ENCODE peak calls at places on chromosomes 1 and 21, in ten cellular contexts. One of them, this sample, is unnamed.

GRCh38 chr1:144551107-144551542 is 41.6 kb upstream of the PPIAL4F start:
- DNase-seq in spleen: peak; percentile 74
- DNase-seq in prostate gland: no peak
- DNase-seq in esophagus muscularis mucosa: no peak
- DNase-seq in breast epithelium: no peak
- DNase-seq in stomach: no peak
- DNase-seq in HCT116: no peak
- DNase-seq in GM12892: no peak
- DNase-seq in GM12891: no peak
- DNase-seq in endothelial cell of umbilical vein: no peak
- DNase-seq in this sample: no peak

GRCh38 chr1:38536089-38536488 is 323.5 kb downstream of the RRAGC start:
- DNase-seq in GM12891: no peak
- DNase-seq in esophagus muscularis mucosa: no peak
- DNase-seq in GM12892: no peak
- DNase-seq in stomach: no peak
- DNase-seq in endothelial cell of umbilical vein: no peak
- DNase-seq in prostate gland: no peak
- DNase-seq in spleen: no peak
- DNase-seq in HCT116: no peak
- DNase-seq in breast epithelium: no peak
- DNase-seq in this sample: no peak

GRCh38 chr1:108561731-108562326 is 1.9 kb downstream of the EEIG2 start:
- DNase-seq in GM12892: peak; percentile 38
- DNase-seq in breast epithelium: peak; percentile 45
- DNase-seq in prostate gland: peak; percentile 65
- DNase-seq in endothelial cell of umbilical vein: peak; percentile 34
- DNase-seq in GM12891: peak; percentile 31
- DNase-seq in HCT116: peak; percentile 72
- DNase-seq in spleen: peak; percentile 96
- DNase-seq in stomach: peak; percentile 74
- DNase-seq in esophagus muscularis mucosa: no peak
- DNase-seq in this sample: no peak

GRCh38 chr1:41021526-41022308 is at the start of gene SLFNL1:
- DNase-seq in esophagus muscularis mucosa: no peak
- DNase-seq in breast epithelium: no peak
- DNase-seq in spleen: no peak
- DNase-seq in prostate gland: no peak
- DNase-seq in endothelial cell of umbilical vein: no peak
- DNase-seq in GM12891: no peak
- DNase-seq in GM12892: no peak
- DNase-seq in stomach: no peak
- DNase-seq in HCT116: no peak
- DNase-seq in this sample: no peak

GRCh38 chr1:237503292-237503691 is 387.4 kb downstream of the ZP4 start:
- DNase-seq in prostate gland: no peak
- DNase-seq in GM12891: no peak
- DNase-seq in stomach: no peak
- DNase-seq in HCT116: no peak
- DNase-seq in esophagus muscularis mucosa: no peak
- DNase-seq in breast epithelium: no peak
- DNase-seq in endothelial cell of umbilical vein: no peak
- DNase-seq in spleen: no peak
- DNase-seq in GM12892: no peak
- DNase-seq in this sample: no peak

GRCh38 chr1:38062361-38063288 is 16.0 kb upstream of the POU3F1 start:
- DNase-seq in stomach: no peak
- DNase-seq in prostate gland: no peak
- DNase-seq in GM12891: no peak
- DNase-seq in endothelial cell of umbilical vein: no peak
- DNase-seq in esophagus muscularis mucosa: no peak
- DNase-seq in GM12892: no peak
- DNase-seq in spleen: no peak
- DNase-seq in breast epithelium: no peak
- DNase-seq in HCT116: no peak
- DNase-seq in this sample: no peak

GRCh38 chr1:2637472-2637871 is 4.7 kb upstream of the MMEL1 start:
- DNase-seq in breast epithelium: no peak
- DNase-seq in prostate gland: no peak
- DNase-seq in endothelial cell of umbilical vein: no peak
- DNase-seq in GM12892: no peak
- DNase-seq in HCT116: no peak
- DNase-seq in stomach: no peak
- DNase-seq in esophagus muscularis mucosa: no peak
- DNase-seq in spleen: no peak
- DNase-seq in GM12891: no peak
- DNase-seq in this sample: no peak

GRCh38 chr1:107963601-107964396 is 1.2 kb downstream of the VAV3 start:
- DNase-seq in GM12891: peak; percentile 44
- DNase-seq in spleen: peak; percentile 89
- DNase-seq in prostate gland: peak; percentile 8
- DNase-seq in endothelial cell of umbilical vein: peak; percentile 8
- DNase-seq in GM12892: peak; percentile 43
- DNase-seq in stomach: peak; percentile 39
- DNase-seq in esophagus muscularis mucosa: no peak
- DNase-seq in breast epithelium: no peak
- DNase-seq in HCT116: no peak
- DNase-seq in this sample: no peak

GRCh38 chr1:39539252-39539790 is 37.3 kb downstream of the PABPC4 start:
- DNase-seq in prostate gland: peak; percentile 68
- DNase-seq in breast epithelium: peak; percentile 34
- DNase-seq in spleen: peak; percentile 78
- DNase-seq in GM12892: peak; percentile 66
- DNase-seq in endothelial cell of umbilical vein: peak; percentile 75
- DNase-seq in esophagus muscularis mucosa: peak; percentile 93
- DNase-seq in GM12891: peak; percentile 64
- DNase-seq in HCT116: peak; percentile 49
- DNase-seq in stomach: peak; percentile 70
- DNase-seq in this sample: no peak

GRCh38 chr21:43861716-43862115 is 3.3 kb upstream of the AGPAT3 start:
- DNase-seq in HCT116: no peak
- DNase-seq in spleen: peak; percentile 63
- DNase-seq in prostate gland: no peak
- DNase-seq in GM12892: no peak
- DNase-seq in esophagus muscularis mucosa: no peak
- DNase-seq in stomach: peak; percentile 57
- DNase-seq in endothelial cell of umbilical vein: no peak
- DNase-seq in breast epithelium: no peak
- DNase-seq in GM12891: no peak
- DNase-seq in this sample: no peak

GRCh38 chr1:18225236-18225904 is 117.8 kb downstream of the IGSF21 start:
- DNase-seq in breast epithelium: no peak
- DNase-seq in esophagus muscularis mucosa: no peak
- DNase-seq in endothelial cell of umbilical vein: no peak
- DNase-seq in GM12892: no peak
- DNase-seq in stomach: no peak
- DNase-seq in prostate gland: no peak
- DNase-seq in HCT116: no peak
- DNase-seq in GM12891: no peak
- DNase-seq in spleen: no peak
- DNase-seq in this sample: no peak

GRCh38 chr21:28602581-28602980 is 390.1 kb downstream of the LTN1 start:
- DNase-seq in stomach: no peak
- DNase-seq in spleen: no peak
- DNase-seq in breast epithelium: no peak
- DNase-seq in endothelial cell of umbilical vein: no peak
- DNase-seq in prostate gland: no peak
- DNase-seq in GM12891: no peak
- DNase-seq in esophagus muscularis mucosa: no peak
- DNase-seq in HCT116: no peak
- DNase-seq in GM12892: no peak
- DNase-seq in this sample: no peak

GRCh38 chr21:46439906-46440305 is 18.8 kb upstream of the DIP2A start:
- DNase-seq in spleen: no peak
- DNase-seq in prostate gland: no peak
- DNase-seq in breast epithelium: no peak
- DNase-seq in esophagus muscularis mucosa: no peak
- DNase-seq in stomach: no peak
- DNase-seq in GM12892: no peak
- DNase-seq in GM12891: no peak
- DNase-seq in endothelial cell of umbilical vein: no peak
- DNase-seq in HCT116: no peak
- DNase-seq in this sample: no peak

GRCh38 chr1:46302091-46303037 is 1.1 kb downstream of the LRRC41 start:
- DNase-seq in esophagus muscularis mucosa: no peak
- DNase-seq in spleen: peak; percentile 92
- DNase-seq in stomach: peak; percentile 48
- DNase-seq in HCT116: no peak
- DNase-seq in endothelial cell of umbilical vein: peak; percentile 65
- DNase-seq in GM12891: peak; percentile 78
- DNase-seq in prostate gland: peak; percentile 31
- DNase-seq in breast epithelium: peak; percentile 39
- DNase-seq in GM12892: peak; percentile 76
- DNase-seq in this sample: no peak
- TF ChIP-seq POLR2AphosphoS5 in esophagus muscularis mucosa: peak; percentile 12
- TF ChIP-seq POLR2AphosphoS5 in spleen: peak; percentile 52
- TF ChIP-seq POLR2AphosphoS5 in stomach: no peak
- TF ChIP-seq POLR2AphosphoS5 in HCT116: peak; percentile 7
- TF ChIP-seq POLR2AphosphoS5 in endothelial cell of umbilical vein: peak; percentile 11
- TF ChIP-seq POLR2AphosphoS5 in GM12891: no peak
- TF ChIP-seq POLR2AphosphoS5 in prostate gland: no peak
- TF ChIP-seq POLR2AphosphoS5 in breast epithelium: no peak
- TF ChIP-seq POLR2AphosphoS5 in GM12892: no peak
- TF ChIP-seq POLR2AphosphoS5 in this sample: no peak

GRCh38 chr1:20381045-20381641 is 90.5 kb downstream of the VWA5B1 start:
- DNase-seq in esophagus muscularis mucosa: no peak
- DNase-seq in GM12892: no peak
- DNase-seq in prostate gland: no peak
- DNase-seq in stomach: no peak
- DNase-seq in HCT116: no peak
- DNase-seq in breast epithelium: no peak
- DNase-seq in spleen: no peak
- DNase-seq in endothelial cell of umbilical vein: no peak
- DNase-seq in GM12891: no peak
- DNase-seq in this sample: no peak
- TF ChIP-seq POLR2AphosphoS5 in esophagus muscularis mucosa: no peak
- TF ChIP-seq POLR2AphosphoS5 in GM12892: no peak
- TF ChIP-seq POLR2AphosphoS5 in prostate gland: no peak
- TF ChIP-seq POLR2AphosphoS5 in stomach: no peak
- TF ChIP-seq POLR2AphosphoS5 in HCT116: no peak
- TF ChIP-seq POLR2AphosphoS5 in breast epithelium: no peak
- TF ChIP-seq POLR2AphosphoS5 in spleen: no peak
- TF ChIP-seq POLR2AphosphoS5 in endothelial cell of umbilical vein: no peak
- TF ChIP-seq POLR2AphosphoS5 in GM12891: no peak
- TF ChIP-seq POLR2AphosphoS5 in this sample: no peak

GRCh38 chr1:150613061-150613920 is 16.1 kb downstream of the ENSA start:
- DNase-seq in HCT116: peak; percentile 88
- DNase-seq in GM12891: no peak
- DNase-seq in GM12892: no peak
- DNase-seq in prostate gland: peak; percentile 44
- DNase-seq in spleen: no peak
- DNase-seq in breast epithelium: no peak
- DNase-seq in endothelial cell of umbilical vein: peak; percentile 94
- DNase-seq in stomach: no peak
- DNase-seq in esophagus muscularis mucosa: no peak
- DNase-seq in this sample: no peak
- TF ChIP-seq POLR2AphosphoS5 in HCT116: peak; percentile 44
- TF ChIP-seq POLR2AphosphoS5 in GM12891: no peak
- TF ChIP-seq POLR2AphosphoS5 in GM12892: no peak
- TF ChIP-seq POLR2AphosphoS5 in prostate gland: peak; percentile 81
- TF ChIP-seq POLR2AphosphoS5 in spleen: no peak
- TF ChIP-seq POLR2AphosphoS5 in breast epithelium: no peak
- TF ChIP-seq POLR2AphosphoS5 in endothelial cell of umbilical vein: peak; percentile 71
- TF ChIP-seq POLR2AphosphoS5 in stomach: peak; percentile 85
- TF ChIP-seq POLR2AphosphoS5 in esophagus muscularis mucosa: peak; percentile 83
- TF ChIP-seq POLR2AphosphoS5 in this sample: peak; percentile 95

GRCh38 chr1:27154991-27155781 is at the start of gene SLC9A1:
- DNase-seq in spleen: peak; percentile 99
- DNase-seq in GM12892: peak; percentile 79
- DNase-seq in prostate gland: peak; percentile 92
- DNase-seq in breast epithelium: peak; percentile 96
- DNase-seq in GM12891: peak; percentile 83
- DNase-seq in stomach: peak; percentile 97
- DNase-seq in HCT116: peak; percentile 76
- DNase-seq in endothelial cell of umbilical vein: peak; percentile 95
- DNase-seq in esophagus muscularis mucosa: peak; percentile 98
- DNase-seq in this sample: peak; percentile 96
- TF ChIP-seq POLR2AphosphoS5 in spleen: peak; percentile 100
- TF ChIP-seq POLR2AphosphoS5 in GM12892: peak; percentile 99
- TF ChIP-seq POLR2AphosphoS5 in prostate gland: peak; percentile 84
- TF ChIP-seq POLR2AphosphoS5 in breast epithelium: peak; percentile 98
- TF ChIP-seq POLR2AphosphoS5 in GM12891: peak; percentile 99
- TF ChIP-seq POLR2AphosphoS5 in stomach: peak; percentile 100
- TF ChIP-seq POLR2AphosphoS5 in HCT116: peak; percentile 100
- TF ChIP-seq POLR2AphosphoS5 in endothelial cell of umbilical vein: peak; percentile 100
- TF ChIP-seq POLR2AphosphoS5 in esophagus muscularis mucosa: peak; percentile 99
- TF ChIP-seq POLR2AphosphoS5 in this sample: peak; percentile 96

GRCh38 chr1:153546796-153547559 is 1.4 kb upstream of the S100A4 start:
- DNase-seq in GM12892: no peak
- DNase-seq in spleen: peak; percentile 68
- DNase-seq in prostate gland: no peak
- DNase-seq in breast epithelium: no peak
- DNase-seq in endothelial cell of umbilical vein: no peak
- DNase-seq in HCT116: no peak
- DNase-seq in GM12891: no peak
- DNase-seq in stomach: no peak
- DNase-seq in esophagus muscularis mucosa: no peak
- DNase-seq in this sample: peak; percentile 83
- TF ChIP-seq POLR2AphosphoS5 in GM12892: no peak
- TF ChIP-seq POLR2AphosphoS5 in spleen: no peak
- TF ChIP-seq POLR2AphosphoS5 in prostate gland: no peak
- TF ChIP-seq POLR2AphosphoS5 in breast epithelium: no peak
- TF ChIP-seq POLR2AphosphoS5 in endothelial cell of umbilical vein: no peak
- TF ChIP-seq POLR2AphosphoS5 in HCT116: no peak
- TF ChIP-seq POLR2AphosphoS5 in GM12891: no peak
- TF ChIP-seq POLR2AphosphoS5 in stomach: no peak
- TF ChIP-seq POLR2AphosphoS5 in esophagus muscularis mucosa: no peak
- TF ChIP-seq POLR2AphosphoS5 in this sample: no peak

GRCh38 chr21:33402011-33402979 is 918 bp upstream of the IFNGR2 start:
- DNase-seq in GM12891: peak; percentile 56
- DNase-seq in breast epithelium: peak; percentile 47
- DNase-seq in stomach: peak; percentile 40
- DNase-seq in GM12892: peak; percentile 67
- DNase-seq in esophagus muscularis mucosa: peak; percentile 93
- DNase-seq in spleen: peak; percentile 90
- DNase-seq in endothelial cell of umbilical vein: peak; percentile 53
- DNase-seq in prostate gland: peak; percentile 46
- DNase-seq in HCT116: no peak
- DNase-seq in this sample: no peak
- TF ChIP-seq POLR2AphosphoS5 in GM12891: no peak
- TF ChIP-seq POLR2AphosphoS5 in breast epithelium: peak; percentile 55
- TF ChIP-seq POLR2AphosphoS5 in stomach: peak; percentile 44
- TF ChIP-seq POLR2AphosphoS5 in GM12892: no peak
- TF ChIP-seq POLR2AphosphoS5 in esophagus muscularis mucosa: peak; percentile 81
- TF ChIP-seq POLR2AphosphoS5 in spleen: peak; percentile 79
- TF ChIP-seq POLR2AphosphoS5 in endothelial cell of umbilical vein: no peak
- TF ChIP-seq POLR2AphosphoS5 in prostate gland: peak; percentile 41
- TF ChIP-seq POLR2AphosphoS5 in HCT116: no peak
- TF ChIP-seq POLR2AphosphoS5 in this sample: peak; percentile 31